ENCODE peak calls at places on chromosomes 5 and 9, in six cellular contexts. One of them, this sample, is unnamed.

GRCh38 chr5:96026334-96027065 is 64.8 kb upstream of the ELL2 start:
- DNase-seq in neuronal stem cell: no peak
- DNase-seq in RWPE1: peak; percentile 70
- DNase-seq in aorta: no peak
- DNase-seq in CD8-positive, alpha-beta memory T cell: no peak
- DNase-seq in substantia nigra: no peak
- DNase-seq in this sample: no peak

GRCh38 chr9:98867434-98868168 is 60.1 kb downstream of the GALNT12 start:
- DNase-seq in neuronal stem cell: no peak
- DNase-seq in RWPE1: no peak
- DNase-seq in aorta: peak; percentile 90
- DNase-seq in CD8-positive, alpha-beta memory T cell: no peak
- DNase-seq in substantia nigra: no peak
- DNase-seq in this sample: peak; percentile 90

GRCh38 chr9:34522971-34523797 is at the start of gene ENHO:
- DNase-seq in neuronal stem cell: peak; percentile 93
- DNase-seq in RWPE1: peak; percentile 96
- DNase-seq in aorta: peak; percentile 90
- DNase-seq in CD8-positive, alpha-beta memory T cell: peak; percentile 85
- DNase-seq in substantia nigra: peak; percentile 79
- DNase-seq in this sample: peak; percentile 95

GRCh38 chr5:134845335-134845851 is 375 bp upstream of the C5orf24 start:
- DNase-seq in neuronal stem cell: no peak
- DNase-seq in RWPE1: no peak
- DNase-seq in aorta: no peak
- DNase-seq in CD8-positive, alpha-beta memory T cell: no peak
- DNase-seq in substantia nigra: no peak
- DNase-seq in this sample: no peak

GRCh38 chr9:133539434-133539833 is 4.9 kb downstream of the ADAMTSL2 start:
- DNase-seq in neuronal stem cell: no peak
- DNase-seq in RWPE1: no peak
- DNase-seq in aorta: no peak
- DNase-seq in CD8-positive, alpha-beta memory T cell: no peak
- DNase-seq in substantia nigra: no peak
- DNase-seq in this sample: peak; percentile 91

GRCh38 chr9:117616436-117616835 is 87.8 kb upstream of the TLR4 start:
- DNase-seq in neuronal stem cell: no peak
- DNase-seq in RWPE1: no peak
- DNase-seq in aorta: no peak
- DNase-seq in CD8-positive, alpha-beta memory T cell: no peak
- DNase-seq in substantia nigra: no peak
- DNase-seq in this sample: no peak

GRCh38 chr9:114287001-114287762 is 35.7 kb upstream of the ORM1 start:
- DNase-seq in neuronal stem cell: no peak
- DNase-seq in RWPE1: no peak
- DNase-seq in aorta: peak; percentile 29
- DNase-seq in CD8-positive, alpha-beta memory T cell: no peak
- DNase-seq in substantia nigra: no peak
- DNase-seq in this sample: peak; percentile 59

GRCh38 chr5:168793844-168794837 is 215.0 kb upstream of the PANK3 start:
- DNase-seq in neuronal stem cell: no peak
- DNase-seq in RWPE1: no peak
- DNase-seq in aorta: peak; percentile 88
- DNase-seq in CD8-positive, alpha-beta memory T cell: no peak
- DNase-seq in substantia nigra: no peak
- DNase-seq in this sample: no peak

GRCh38 chr5:169100735-169101075 is 200.2 kb downstream of the SLIT3 start:
- DNase-seq in neuronal stem cell: no peak
- DNase-seq in RWPE1: peak; percentile 78
- DNase-seq in aorta: no peak
- DNase-seq in CD8-positive, alpha-beta memory T cell: no peak
- DNase-seq in substantia nigra: no peak
- DNase-seq in this sample: no peak

GRCh38 chr5:134944630-134945029 is 23.1 kb upstream of the CATSPER3 start:
- DNase-seq in neuronal stem cell: no peak
- DNase-seq in RWPE1: no peak
- DNase-seq in aorta: no peak
- DNase-seq in CD8-positive, alpha-beta memory T cell: no peak
- DNase-seq in substantia nigra: no peak
- DNase-seq in this sample: no peak

GRCh38 chr9:119829748-119830147 is 460.5 kb upstream of the BRINP1 start:
- DNase-seq in neuronal stem cell: no peak
- DNase-seq in RWPE1: no peak
- DNase-seq in aorta: no peak
- DNase-seq in CD8-positive, alpha-beta memory T cell: no peak
- DNase-seq in substantia nigra: no peak
- DNase-seq in this sample: no peak

GRCh38 chr5:172837640-172838039 is 3.6 kb downstream of the ERGIC1 start:
- DNase-seq in neuronal stem cell: no peak
- DNase-seq in RWPE1: no peak
- DNase-seq in aorta: peak; percentile 67
- DNase-seq in CD8-positive, alpha-beta memory T cell: peak; percentile 44
- DNase-seq in substantia nigra: no peak
- DNase-seq in this sample: peak; percentile 94

GRCh38 chr5:2996248-2996647 is 244.8 kb upstream of the IRX2 start:
- DNase-seq in neuronal stem cell: no peak
- DNase-seq in RWPE1: no peak
- DNase-seq in aorta: no peak
- DNase-seq in CD8-positive, alpha-beta memory T cell: no peak
- DNase-seq in substantia nigra: no peak
- DNase-seq in this sample: no peak

GRCh38 chr5:80755634-80756033 is 100.9 kb upstream of the DHFR start:
- DNase-seq in neuronal stem cell: no peak
- DNase-seq in RWPE1: no peak
- DNase-seq in aorta: no peak
- DNase-seq in CD8-positive, alpha-beta memory T cell: no peak
- DNase-seq in substantia nigra: no peak
- DNase-seq in this sample: no peak

GRCh38 chr9:37390759-37391158 is 31.7 kb upstream of the GRHPR start:
- DNase-seq in neuronal stem cell: no peak
- DNase-seq in RWPE1: peak; percentile 32
- DNase-seq in aorta: no peak
- DNase-seq in CD8-positive, alpha-beta memory T cell: peak; percentile 10
- DNase-seq in substantia nigra: no peak
- DNase-seq in this sample: no peak

GRCh38 chr5:134749415-134749814 is 9.2 kb upstream of the DDX46 start:
- DNase-seq in neuronal stem cell: no peak
- DNase-seq in RWPE1: no peak
- DNase-seq in aorta: no peak
- DNase-seq in CD8-positive, alpha-beta memory T cell: no peak
- DNase-seq in substantia nigra: no peak
- DNase-seq in this sample: no peak

GRCh38 chr5:6480133-6481051 is 31.7 kb downstream of the UBE2QL1 start:
- DNase-seq in neuronal stem cell: no peak
- DNase-seq in RWPE1: no peak
- DNase-seq in aorta: no peak
- DNase-seq in CD8-positive, alpha-beta memory T cell: no peak
- DNase-seq in substantia nigra: no peak
- DNase-seq in this sample: no peak
- H3K27ac ChIP-seq in neuronal stem cell: no peak overlapping the region
- H3K27ac ChIP-seq in RWPE1: no peak overlapping the region
- H3K27ac ChIP-seq in aorta: no peak overlapping the region
- H3K27ac ChIP-seq in CD8-positive, alpha-beta memory T cell: no peak overlapping the region
- H3K27ac ChIP-seq in substantia nigra: no peak overlapping the region
- H3K27ac ChIP-seq in this sample: no peak overlapping the region

GRCh38 chr5:148816357-148816756 is 10.1 kb upstream of the ADRB2 start:
- DNase-seq in neuronal stem cell: no peak
- DNase-seq in RWPE1: no peak
- DNase-seq in aorta: no peak
- DNase-seq in CD8-positive, alpha-beta memory T cell: no peak
- DNase-seq in substantia nigra: no peak
- DNase-seq in this sample: no peak
- H3K27ac ChIP-seq in neuronal stem cell: no peak overlapping the region
- H3K27ac ChIP-seq in RWPE1: no peak overlapping the region
- H3K27ac ChIP-seq in aorta: no peak overlapping the region
- H3K27ac ChIP-seq in CD8-positive, alpha-beta memory T cell: no peak overlapping the region
- H3K27ac ChIP-seq in substantia nigra: no peak overlapping the region
- H3K27ac ChIP-seq in this sample: no peak overlapping the region

DNA sequence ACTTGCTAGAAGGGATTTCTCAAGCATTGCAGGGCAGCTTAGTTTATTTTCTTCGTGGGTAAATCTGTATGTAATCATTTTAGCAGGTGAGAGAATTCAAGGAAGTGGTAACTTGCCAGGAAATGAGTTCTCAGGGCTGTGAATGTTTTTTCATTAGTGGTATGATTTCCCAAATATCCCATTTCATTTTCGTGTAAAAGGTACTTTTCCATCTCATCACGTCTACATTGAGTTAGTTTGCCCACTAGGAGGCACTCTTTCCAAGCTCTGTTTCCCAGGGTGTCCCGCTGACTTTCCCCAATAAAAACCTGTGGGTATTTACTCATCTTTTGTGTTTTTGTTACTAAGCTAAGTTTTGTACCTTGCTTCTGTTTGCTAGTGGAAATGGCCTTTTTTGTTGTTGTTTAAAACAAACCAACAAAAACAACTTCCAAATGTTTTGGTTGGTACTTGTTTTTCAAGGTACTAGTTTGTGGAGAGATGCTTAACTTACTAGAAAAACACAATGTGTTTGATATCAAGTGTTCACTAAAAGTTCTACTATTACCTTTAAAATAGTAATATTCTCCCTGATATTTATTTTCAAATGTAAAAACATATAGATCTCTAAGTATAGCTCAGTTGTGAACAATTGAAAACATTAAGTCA is 373.6 kb downstream of the ADGRV1 start:
- DNase-seq in neuronal stem cell: peak; percentile 54
- DNase-seq in RWPE1: peak; percentile 50
- DNase-seq in aorta: no peak
- DNase-seq in CD8-positive, alpha-beta memory T cell: no peak
- DNase-seq in substantia nigra: no peak
- DNase-seq in this sample: no peak
- H3K27ac ChIP-seq in neuronal stem cell: no peak overlapping the region
- H3K27ac ChIP-seq in RWPE1: no peak overlapping the region
- H3K27ac ChIP-seq in aorta: no peak overlapping the region
- H3K27ac ChIP-seq in CD8-positive, alpha-beta memory T cell: no peak overlapping the region
- H3K27ac ChIP-seq in substantia nigra: no peak overlapping the region
- H3K27ac ChIP-seq in this sample: no peak overlapping the region

DNA sequence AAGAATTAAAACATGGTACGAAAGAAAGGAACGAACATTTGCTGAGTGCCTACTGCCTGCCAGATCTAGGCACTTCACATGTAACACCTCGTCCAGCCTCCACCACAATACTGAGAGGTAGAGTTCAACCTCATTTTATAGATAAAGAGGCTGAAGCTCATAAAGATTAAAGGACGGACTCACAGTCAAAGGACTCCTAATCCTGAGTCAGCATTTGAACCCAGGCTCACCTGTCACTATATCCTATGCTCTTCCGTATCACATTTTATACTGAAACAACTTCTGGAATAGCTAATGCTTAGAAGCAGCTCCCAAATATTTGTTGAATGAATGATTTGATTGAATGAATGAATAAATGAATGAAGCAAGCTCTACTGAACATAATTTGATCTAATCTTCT is 22.5 kb downstream of the PDCD1LG2 start:
- DNase-seq in neuronal stem cell: no peak
- DNase-seq in RWPE1: no peak
- DNase-seq in aorta: no peak
- DNase-seq in CD8-positive, alpha-beta memory T cell: no peak
- DNase-seq in substantia nigra: no peak
- DNase-seq in this sample: no peak
- H3K27ac ChIP-seq in neuronal stem cell: no peak overlapping the region
- H3K27ac ChIP-seq in RWPE1: no peak overlapping the region
- H3K27ac ChIP-seq in aorta: no peak overlapping the region
- H3K27ac ChIP-seq in CD8-positive, alpha-beta memory T cell: no peak overlapping the region
- H3K27ac ChIP-seq in substantia nigra: no peak overlapping the region
- H3K27ac ChIP-seq in this sample: no peak overlapping the region

GRCh38 chr5:33892419-33893151 is 795 bp upstream of the ADAMTS12 start:
- DNase-seq in neuronal stem cell: peak; percentile 53
- DNase-seq in RWPE1: no peak
- DNase-seq in aorta: peak; percentile 80
- DNase-seq in CD8-positive, alpha-beta memory T cell: no peak
- DNase-seq in substantia nigra: no peak
- DNase-seq in this sample: no peak
- H3K27ac ChIP-seq in neuronal stem cell: peak overlapping the region; percentile 85
- H3K27ac ChIP-seq in RWPE1: no peak overlapping the region
- H3K27ac ChIP-seq in aorta: peak overlapping the region; percentile 65
- H3K27ac ChIP-seq in CD8-positive, alpha-beta memory T cell: no peak overlapping the region
- H3K27ac ChIP-seq in substantia nigra: no peak overlapping the region
- H3K27ac ChIP-seq in this sample: no peak overlapping the region

GRCh38 chr5:33313150-33313549 is 127.6 kb upstream of the TARS1 start:
- DNase-seq in neuronal stem cell: no peak
- DNase-seq in RWPE1: peak; percentile 81
- DNase-seq in aorta: no peak
- DNase-seq in CD8-positive, alpha-beta memory T cell: no peak
- DNase-seq in substantia nigra: no peak
- DNase-seq in this sample: no peak
- H3K27ac ChIP-seq in neuronal stem cell: no peak overlapping the region
- H3K27ac ChIP-seq in RWPE1: no peak overlapping the region
- H3K27ac ChIP-seq in aorta: no peak overlapping the region
- H3K27ac ChIP-seq in CD8-positive, alpha-beta memory T cell: no peak overlapping the region
- H3K27ac ChIP-seq in substantia nigra: no peak overlapping the region
- H3K27ac ChIP-seq in this sample: no peak overlapping the region

GRCh38 chr5:127702913-127703575 is at the start of gene CCDC192:
- DNase-seq in neuronal stem cell: no peak
- DNase-seq in RWPE1: no peak
- DNase-seq in aorta: no peak
- DNase-seq in CD8-positive, alpha-beta memory T cell: no peak
- DNase-seq in substantia nigra: no peak
- DNase-seq in this sample: no peak

GRCh38 chr5:127706691-127707090 is 3.5 kb downstream of the CCDC192 start:
- DNase-seq in neuronal stem cell: no peak
- DNase-seq in RWPE1: no peak
- DNase-seq in aorta: no peak
- DNase-seq in CD8-positive, alpha-beta memory T cell: no peak
- DNase-seq in substantia nigra: no peak
- DNase-seq in this sample: no peak

GRCh38 chr5:127702434-127702833 is 757 bp upstream of the CCDC192 start:
- DNase-seq in neuronal stem cell: no peak
- DNase-seq in RWPE1: no peak
- DNase-seq in aorta: no peak
- DNase-seq in CD8-positive, alpha-beta memory T cell: no peak
- DNase-seq in substantia nigra: no peak
- DNase-seq in this sample: no peak

GRCh38 chr5:127705120-127705892 is 2.1 kb downstream of the CCDC192 start:
- DNase-seq in neuronal stem cell: no peak
- DNase-seq in RWPE1: peak; percentile 73
- DNase-seq in aorta: no peak
- DNase-seq in CD8-positive, alpha-beta memory T cell: no peak
- DNase-seq in substantia nigra: no peak
- DNase-seq in this sample: no peak

GRCh38 chr5:127707209-127707608 is 4.0 kb downstream of the CCDC192 start:
- DNase-seq in neuronal stem cell: no peak
- DNase-seq in RWPE1: no peak
- DNase-seq in aorta: no peak
- DNase-seq in CD8-positive, alpha-beta memory T cell: no peak
- DNase-seq in substantia nigra: no peak
- DNase-seq in this sample: no peak
- H3K27ac ChIP-seq in neuronal stem cell: no peak overlapping the region
- H3K27ac ChIP-seq in RWPE1: no peak overlapping the region
- H3K27ac ChIP-seq in aorta: no peak overlapping the region
- H3K27ac ChIP-seq in CD8-positive, alpha-beta memory T cell: no peak overlapping the region
- H3K27ac ChIP-seq in substantia nigra: no peak overlapping the region
- H3K27ac ChIP-seq in this sample: no peak overlapping the region

DNA sequence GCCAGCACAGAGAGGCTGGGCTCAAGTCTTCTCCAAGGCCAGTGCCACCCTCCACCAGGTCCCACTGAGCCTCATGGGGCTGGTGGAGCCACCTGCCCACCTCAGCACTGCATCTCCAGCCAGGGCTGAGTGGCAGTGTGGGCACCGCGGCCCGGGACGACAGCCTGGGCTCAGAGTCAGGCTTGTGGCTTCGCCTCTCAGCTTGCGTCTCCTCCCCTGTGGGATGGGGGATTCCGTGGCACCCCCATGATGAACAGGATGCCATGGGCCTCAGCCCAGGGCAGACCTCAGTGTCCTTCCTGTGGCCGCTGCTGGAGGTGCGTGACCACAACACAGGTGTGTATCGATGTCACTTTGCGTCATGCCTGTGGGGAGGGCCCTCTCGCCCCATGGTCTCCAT is 136.4 kb upstream of the PPP1R26 start:
- DNase-seq in neuronal stem cell: no peak
- DNase-seq in RWPE1: no peak
- DNase-seq in aorta: peak; percentile 29
- DNase-seq in CD8-positive, alpha-beta memory T cell: no peak
- DNase-seq in substantia nigra: no peak
- DNase-seq in this sample: peak; percentile 47
- H3K27ac ChIP-seq in neuronal stem cell: no peak overlapping the region
- H3K27ac ChIP-seq in RWPE1: no peak overlapping the region
- H3K27ac ChIP-seq in aorta: no peak overlapping the region
- H3K27ac ChIP-seq in CD8-positive, alpha-beta memory T cell: no peak overlapping the region
- H3K27ac ChIP-seq in substantia nigra: no peak overlapping the region
- H3K27ac ChIP-seq in this sample: no peak overlapping the region

This sample was measured in kidney.